ENCODE peak calls at places on chromosomes 2 and 18, in four cellular contexts. R is occipital lobe, X is foreskin fibroblast, V is lower leg skin. P is an unnamed sample.

GRCh38 chr2:1605102-1605501 is 139.2 kb downstream of the PXDN start:
- DNase-seq in R (no peak), X (no peak), V (peak), P (peak)

GRCh38 chr18:21489919-21490495 is 110.5 kb downstream of the ESCO1 start:
- DNase-seq in R (no peak), X (no peak), V (peak), P (no peak)

GRCh38 chr2:121664086-121664485 is 14.8 kb upstream of the CLASP1 start:
- DNase-seq in R (no peak), X (peak), V (no peak), P (no peak)

GRCh38 chr18:80239830-80240229 is 7.5 kb downstream of the PARD6G start:
- DNase-seq in R (no peak), X (no peak), V (peak), P (no peak)

GRCh38 chr18:54924948-54925347 is 34.3 kb downstream of the CCDC68 start:
- DNase-seq in R (no peak), X (peak), V (no peak), P (no peak)

GRCh38 chr18:35344736-35345459 is 678 bp upstream of the ZNF24 start:
- DNase-seq in R (no peak), X (no peak), V (no peak), P (peak)

GRCh38 chr2:219713110-219713509 is 85.7 kb downstream of the SLC4A3 start:
- DNase-seq in R (no peak), X (no peak), V (no peak), P (peak)

GRCh38 chr2:240463274-240463865 is 27.9 kb downstream of the GPC1 start:
- DNase-seq in R (no peak), X (no peak), V (peak), P (no peak)

GRCh38 chr18:48024891-48025660 is 94.6 kb upstream of the SMAD2 start:
- DNase-seq in R (no peak), X (no peak), V (peak), P (no peak)

GRCh38 chr2:15449542-15450236 is 111.4 kb downstream of the NBAS start:
- DNase-seq in R (no peak), X (no peak), V (no peak), P (no peak)

GRCh38 chr18:48904847-48905394 is 45.8 kb downstream of the SMAD7 start:
- DNase-seq in R (no peak), X (no peak), V (peak), P (no peak)

GRCh38 chr2:12456293-12457151 is 260.2 kb upstream of the TRIB2 start:
- DNase-seq in R (no peak), X (peak), V (peak), P (peak)

GRCh38 chr2:127612111-127612822 is 33.7 kb upstream of the GPR17 start:
- DNase-seq in R (no peak), X (no peak), V (peak), P (no peak)

GRCh38 chr2:9782197-9782719 is 61.0 kb upstream of the TAF1B start:
- DNase-seq in R (no peak), X (no peak), V (no peak), P (no peak)

GRCh38 chr2:64760131-64760530 is 106.4 kb upstream of the SERTAD2 start:
- DNase-seq in R (no peak), X (no peak), V (no peak), P (no peak)

GRCh38 chr18:33916200-33916599 is 308.5 kb downstream of the NOL4 start:
- DNase-seq in R (no peak), X (no peak), V (no peak), P (no peak)